ENCODE peak calls at places on chromosomes 11 and 22, in ten cellular contexts. M is neural crest cell; L is lung; X is endothelial cell of umbilical vein; H is choroid plexus epithelial cell; P is cardiac muscle cell; Y is CD4-positive, alpha-beta T cell; S is spleen; R is AG10803; D is lower lobe of right lung. C is an unnamed sample.
A peak's percentile ranks its signal among the peaks of the same experiment; 100 is the strongest.

GRCh38 chr11:33976351-33977199 is 75.0 kb upstream of the CAPRIN1 start:
- DNase-seq in R (peak; percentile 92), L (no peak), D (no peak), P (no peak), X (no peak), M (no peak), S (no peak), Y (no peak), H (peak; percentile 35), C (no peak)

GRCh38 chr11:13140028-13140870 is 131.1 kb downstream of the RASSF10 start:
- DNase-seq in P (peak; percentile 49), D (peak; percentile 84), Y (no peak), X (no peak), H (peak; percentile 47), R (peak; percentile 64), M (no peak), S (no peak), L (peak; percentile 81), C (peak; percentile 14)

GRCh38 chr11:12075822-12076821 is 34.3 kb upstream of the MICAL2 start:
- DNase-seq in M (no peak), R (peak; percentile 100), L (peak; percentile 45), S (no peak), X (no peak), Y (no peak), P (no peak), H (peak; percentile 98), D (no peak), C (no peak)

GRCh38 chr22:20128902-20129746 is 2.5 kb upstream of the ZDHHC8 start:
- DNase-seq in P (peak; percentile 13), R (peak; percentile 37), Y (peak; percentile 49), S (no peak), M (peak; percentile 41), L (no peak), H (peak; percentile 60), D (no peak), X (peak; percentile 33), C (no peak)

GRCh38 chr11:133778161-133778560 is 67.2 kb downstream of the SPATA19 start:
- DNase-seq in L (no peak), S (no peak), Y (no peak), P (no peak), R (no peak), X (no peak), M (no peak), H (no peak), D (no peak), C (no peak)

GRCh38 chr11:68262544-68262827 is 9.3 kb downstream of the C11orf24 start:
- DNase-seq in R (no peak), P (no peak), M (no peak), Y (no peak), D (no peak), S (no peak), X (no peak), H (no peak), L (no peak), C (no peak)

GRCh38 chr11:128506999-128507591 is 80.3 kb downstream of the ETS1 start:
- DNase-seq in P (no peak), R (peak; percentile 98), D (peak; percentile 70), Y (peak; percentile 50), M (no peak), H (peak; percentile 90), L (peak; percentile 77), X (peak; percentile 88), S (no peak), C (peak; percentile 11)

GRCh38 chr22:50627452-50627913 is 469 bp downstream of the ARSA start:
- DNase-seq in M (peak; percentile 41), S (peak; percentile 90), X (no peak), P (peak; percentile 40), R (no peak), Y (no peak), D (no peak), L (no peak), H (no peak), C (peak; percentile 53)

GRCh38 chr11:14054708-14055107 is 92.2 kb downstream of the SPON1 start:
- DNase-seq in X (no peak), P (no peak), S (no peak), M (no peak), H (no peak), Y (no peak), L (no peak), D (no peak), R (peak; percentile 99), C (no peak)

GRCh38 chr11:76781046-76781801 is 1.9 kb upstream of the TSKU start:
- DNase-seq in H (no peak), P (no peak), L (no peak), M (no peak), S (peak; percentile 33), R (peak; percentile 78), X (no peak), Y (no peak), D (no peak), C (no peak)

GRCh38 chr22:44628856-44629255 is 73.1 kb upstream of the PRR5 start:
- DNase-seq in M (no peak), S (no peak), L (no peak), X (no peak), Y (no peak), R (peak; percentile 17), P (no peak), D (peak; percentile 38), H (no peak), C (no peak)

GRCh38 chr22:37739611-37740049 is 42.8 kb downstream of the TRIOBP start:
- DNase-seq in L (no peak), Y (no peak), H (no peak), D (peak; percentile 84), X (no peak), S (peak; percentile 88), R (no peak), P (no peak), M (no peak), C (no peak)

GRCh38 chr22:49886346-49887073 is 31.7 kb downstream of the ALG12 start:
- DNase-seq in L (no peak), M (no peak), Y (no peak), H (no peak), S (no peak), R (no peak), P (no peak), D (no peak), X (no peak), C (no peak)

GRCh38 chr11:79007811-79008294 is 433.0 kb downstream of the TENM4 start:
- DNase-seq in S (no peak), M (no peak), D (no peak), Y (no peak), R (no peak), X (no peak), H (no peak), P (no peak), L (no peak), C (peak; percentile 8)

GRCh38 chr22:50189184-50189848 is 3.6 kb downstream of the TRABD start:
- DNase-seq in H (no peak), L (no peak), P (no peak), S (peak; percentile 87), Y (no peak), X (no peak), R (no peak), D (no peak), M (no peak), C (peak; percentile 2)

GRCh38 chr22:49892226-49892899 is 25.9 kb downstream of the ALG12 start:
- DNase-seq in D (no peak), M (no peak), Y (no peak), H (no peak), S (peak; percentile 62), R (no peak), P (no peak), X (no peak), L (no peak), C (no peak)

GRCh38 chr11:70535191-70535971 is 137.1 kb downstream of the CTTN start:
- DNase-seq in D (no peak), H (no peak), L (no peak), R (no peak), X (no peak), S (no peak), P (no peak), M (no peak), Y (no peak), C (no peak)

GRCh38 chr11:92550411-92550810 is 325.8 kb downstream of the FAT3 start:
- DNase-seq in X (no peak), L (no peak), M (no peak), Y (no peak), P (no peak), R (no peak), D (no peak), S (no peak), H (no peak), C (no peak)

DNA sequence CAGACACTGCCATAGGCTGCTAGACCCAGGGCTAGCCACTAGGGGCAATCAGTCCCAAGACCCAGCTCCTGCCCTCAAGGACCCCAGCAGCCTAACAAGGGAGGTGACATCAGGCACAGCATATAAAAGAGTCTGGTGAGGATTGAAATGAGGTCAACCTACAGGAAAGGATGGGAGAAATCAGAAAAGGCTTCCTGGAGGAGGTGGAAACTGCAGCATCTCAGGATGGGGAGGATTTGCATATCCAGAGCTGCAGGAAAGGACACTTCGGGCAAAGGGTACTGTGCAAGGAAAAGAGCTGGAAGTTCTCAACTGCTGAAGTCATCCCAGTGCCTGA is 2.9 kb upstream of the ARFGAP2 start:
- DNase-seq in P (peak; percentile 68), Y (peak; percentile 35), R (peak; percentile 44), H (peak; percentile 63), M (peak; percentile 47), L (no peak), D (no peak), S (no peak), X (peak; percentile 52), C (peak; percentile 58)
- TF ChIP-seq CTCF in P (peak; percentile 69), Y (peak; percentile 34), R (peak; percentile 66), H (peak; percentile 83), M (peak; percentile 66), L (peak; percentile 14), D (peak; percentile 43), S (peak; percentile 22), X (peak; percentile 63), C (peak; percentile 54)

GRCh38 chr11:6353367-6353987 is 33.2 kb upstream of the CAVIN3 start:
- DNase-seq in X (peak; percentile 51), H (peak; percentile 60), M (peak; percentile 57), L (peak; percentile 64), D (peak; percentile 60), S (no peak), P (peak; percentile 75), Y (peak; percentile 35), R (peak; percentile 31), C (peak; percentile 63)
- TF ChIP-seq CTCF in X (peak; percentile 95), H (peak; percentile 97), M (peak; percentile 97), L (peak; percentile 83), D (peak; percentile 95), S (peak; percentile 84), P (peak; percentile 97), Y (peak; percentile 96), R (peak; percentile 92), C (peak; percentile 92)

GRCh38 chr22:43228330-43228729 is 41.4 kb upstream of the TTLL12 start:
- DNase-seq in H (peak; percentile 61), X (peak; percentile 36), Y (no peak), R (peak; percentile 5), P (peak; percentile 59), S (no peak), L (no peak), D (no peak), M (peak; percentile 65), C (peak; percentile 62)
- TF ChIP-seq CTCF in H (peak; percentile 70), X (peak; percentile 24), Y (no peak), R (no peak), P (peak; percentile 52), S (no peak), L (no peak), D (peak; percentile 14), M (peak; percentile 47), C (peak; percentile 36)

DNA sequence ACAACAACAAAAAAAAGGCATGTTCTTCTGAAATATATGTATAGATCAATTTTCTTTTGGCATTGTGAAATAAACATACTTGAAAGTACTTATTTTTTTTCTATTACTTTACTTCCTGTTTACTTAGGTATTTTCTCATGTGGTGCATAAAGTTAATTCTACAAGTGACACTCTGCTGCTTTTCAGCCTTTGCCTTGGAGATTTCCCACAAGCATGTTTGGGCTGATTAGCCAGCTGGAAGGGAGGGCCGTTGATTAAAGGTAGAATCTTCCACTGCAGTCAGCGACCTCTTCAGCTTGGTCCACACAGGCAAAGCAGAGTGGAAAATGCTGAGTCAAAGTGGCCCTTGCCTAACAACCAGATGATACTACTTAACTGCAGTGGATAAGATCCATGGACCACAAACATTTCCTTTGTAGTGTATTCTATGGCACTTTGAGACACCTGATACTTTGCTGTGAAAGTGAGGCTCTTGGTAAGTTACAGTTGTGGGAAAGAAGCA is 176.0 kb downstream of the ARHGAP42 start:
- DNase-seq in D (no peak), P (peak; percentile 78), Y (no peak), L (no peak), M (no peak), X (peak; percentile 3), R (peak; percentile 93), S (no peak), H (peak; percentile 96), C (no peak)
- TF ChIP-seq CTCF in D (no peak), P (no peak), Y (no peak), L (no peak), M (no peak), X (no peak), R (peak; percentile 30), S (no peak), H (peak; percentile 12), C (no peak)